ENCODE peak calls at places on chromosomes 12 and 14, in five cellular contexts. B is MV-4-11, M is NCI-H2081, T is T-helper 9 cell, X is substantia nigra. O is an unnamed sample.

GRCh38 chr12:117034691-117035090 is 64.5 kb downstream of the TESC start:
- DNase-seq in B (no peak), M (no peak), T (no peak), X (no peak), O (no peak)

GRCh38 chr12:20950248-20950647 is 139.7 kb downstream of the SLCO1B3 start:
- DNase-seq in B (peak; percentile 18), M (peak; percentile 12), T (no peak), X (no peak), O (peak; percentile 49)

GRCh38 chr12:76552343-76552938 is 7.1 kb downstream of the OSBPL8 start:
- DNase-seq in B (peak; percentile 40), M (no peak), T (no peak), X (no peak), O (no peak)

GRCh38 chr12:47021298-47021697 is 58.1 kb upstream of the PCED1B start:
- DNase-seq in B (peak; percentile 60), M (peak; percentile 26), T (no peak), X (no peak), O (peak; percentile 23)

GRCh38 chr12:62191747-62192485 is 68.3 kb upstream of the USP15 start:
- DNase-seq in B (no peak), M (peak; percentile 10), T (no peak), X (no peak), O (no peak)

GRCh38 chr12:21697829-21698630 is 40.4 kb upstream of the LDHB start:
- DNase-seq in B (peak; percentile 10), M (peak; percentile 10), T (no peak), X (no peak), O (peak; percentile 59)

GRCh38 chr12:99154983-99155336 is 492.6 kb upstream of the GARIN6 start:
- DNase-seq in B (no peak), M (no peak), T (no peak), X (no peak), O (no peak)

GRCh38 chr12:752673-753400 is 458 bp downstream of the WNK1 start:
- DNase-seq in B (peak; percentile 6), M (peak; percentile 47), T (peak; percentile 32), X (peak; percentile 63), O (no peak)

GRCh38 chr14:90053044-90053443 is 8.8 kb upstream of the KCNK13 start:
- DNase-seq in B (no peak), M (no peak), T (no peak), X (no peak), O (no peak)

GRCh38 chr12:42360747-42361403 is 34.9 kb downstream of the PPHLN1 start:
- DNase-seq in B (peak; percentile 35), M (no peak), T (no peak), X (no peak), O (no peak)

GRCh38 chr12:47833591-47834012 is 13.9 kb upstream of the HDAC7 start:
- DNase-seq in B (no peak), M (no peak), T (no peak), X (no peak), O (no peak)

GRCh38 chr12:6052940-6053329 is 71.5 kb downstream of the VWF start:
- DNase-seq in B (no peak), M (no peak), T (no peak), X (no peak), O (no peak)

GRCh38 chr14:32232481-32232880 is 29.4 kb upstream of the RNU6-8 start:
- DNase-seq in B (no peak), M (no peak), T (no peak), X (no peak), O (no peak)

GRCh38 chr14:73829526-73830431 is 21.9 kb upstream of the PTGR2 start:
- DNase-seq in B (peak; percentile 78), M (no peak), T (no peak), X (no peak), O (no peak)

GRCh38 chr12:105474672-105475071 is 144.2 kb downstream of the C12orf75 start:
- DNase-seq in B (peak; percentile 62), M (no peak), T (no peak), X (no peak), O (no peak)

GRCh38 chr12:8052679-8053078 is 13.5 kb downstream of the C3AR1 start:
- DNase-seq in B (peak; percentile 76), M (no peak), T (no peak), X (no peak), O (no peak)

GRCh38 chr12:114238808-114239207 is 167.1 kb downstream of the TBX5 start:
- DNase-seq in B (no peak), M (no peak), T (no peak), X (no peak), O (no peak)

GRCh38 chr12:127411141-127411915 is 855.6 kb upstream of the TMEM132C start:
- DNase-seq in B (no peak), M (no peak), T (no peak), X (no peak), O (no peak)

GRCh38 chr12:88413561-88414095 is 166.6 kb downstream of the KITLG start:
- DNase-seq in B (no peak), M (no peak), T (no peak), X (no peak), O (no peak)

GRCh38 chr12:60100852-60101251 is 505.0 kb downstream of the SLC16A7 start:
- DNase-seq in B (no peak), M (no peak), T (no peak), X (no peak), O (no peak)

GRCh38 chr12:12506541-12506940 is 56.1 kb downstream of the DUSP16 start:
- DNase-seq in B (no peak), M (no peak), T (no peak), X (no peak), O (no peak)

GRCh38 chr12:3538691-3539030 is 47.7 kb downstream of the PRMT8 start:
- DNase-seq in B (no peak), M (no peak), T (no peak), X (no peak), O (no peak)

GRCh38 chr14:70130498-70130897 is 58.3 kb downstream of the SLC8A3 start:
- DNase-seq in B (no peak), M (peak; percentile 74), T (no peak), X (no peak), O (no peak)

GRCh38 chr12:64976131-64976530 is 145.0 kb downstream of the WIF1 start:
- DNase-seq in B (no peak), M (no peak), T (no peak), X (no peak), O (no peak)

GRCh38 chr14:94293578-94293924 is 483 bp upstream of the SERPINA10 start:
- DNase-seq in B (no peak), M (no peak), T (no peak), X (no peak), O (no peak)

GRCh38 chr14:101223147-101223546 is 319.6 kb upstream of the RTL1 start:
- DNase-seq in B (no peak), M (no peak), T (no peak), X (no peak), O (no peak)

GRCh38 chr12:124829008-124829707 is 34.5 kb downstream of the SCARB1 start:
- DNase-seq in B (peak; percentile 45), M (no peak), T (no peak), X (no peak), O (no peak)

O was measured in NCI-H1694.